ENCODE peak calls at places on chromosomes 7 and 10, in six cellular contexts. Q is A549, W is body of pancreas, N is right lobe of liver, H is Peyer's patch, P is thyroid gland. I is an unnamed sample.

GRCh38 chr7:132771301-132771730 is 195.0 kb upstream of the PLXNA4 start:
- DNase-seq in Q (no peak), W (no peak), N (no peak), H (no peak), P (no peak), I (no peak)

GRCh38 chr7:123797673-123798526 is 47.1 kb upstream of the HYAL4 start:
- DNase-seq in Q (peak), W (no peak), N (no peak), H (no peak), P (no peak), I (no peak)

GRCh38 chr7:155352076-155352752 is 54.5 kb downstream of the INSIG1 start:
- DNase-seq in Q (no peak), W (peak), N (peak), H (peak), P (no peak), I (no peak)

GRCh38 chr10:87761892-87762291 is 56.1 kb downstream of the ATAD1 start:
- DNase-seq in Q (no peak), W (no peak), N (no peak), H (no peak), P (no peak), I (no peak)

GRCh38 chr10:26612151-26612915 is 85.2 kb upstream of the PDSS1 start:
- DNase-seq in Q (no peak), W (no peak), N (no peak), H (no peak), P (no peak), I (no peak)

GRCh38 chr7:100066953-100067352 is 14.6 kb downstream of the ZNF3 start:
- DNase-seq in Q (no peak), W (no peak), N (no peak), H (no peak), P (no peak), I (no peak)

GRCh38 chr10:96092999-96093767 is 36.9 kb upstream of the ZNF518A start:
- DNase-seq in Q (no peak), W (no peak), N (no peak), H (no peak), P (no peak), I (no peak)

GRCh38 chr7:4040031-4040928 is 641.8 kb upstream of the FOXK1 start:
- DNase-seq in Q (no peak), W (no peak), N (no peak), H (no peak), P (no peak), I (no peak)

DNA sequence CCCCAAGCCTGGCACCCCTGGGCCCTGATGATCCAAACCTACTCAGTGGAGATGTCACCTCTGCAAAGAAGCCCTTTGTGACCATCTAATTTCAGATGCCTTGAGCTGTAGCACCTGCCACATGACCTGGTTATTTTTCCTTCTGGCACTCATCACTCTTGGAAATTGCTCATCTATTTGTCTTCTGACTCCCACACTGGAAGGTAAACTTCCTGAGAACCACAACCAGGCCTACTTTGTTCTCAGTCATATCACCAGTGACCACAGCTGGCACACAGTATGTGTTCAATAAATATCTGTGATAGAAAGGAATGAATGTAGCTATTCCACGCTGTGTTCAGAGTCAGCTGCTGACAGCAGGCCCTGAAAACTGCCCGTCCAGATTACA is 97.1 kb downstream of the SH3PXD2A start:
- DNase-seq in Q (peak), W (no peak), N (no peak), H (no peak), P (no peak), I (no peak)
- H3K27ac ChIP-seq in Q (peak), W (peak), N (peak), H (peak), P (no peak), I (no peak)

GRCh38 chr7:150631084-150631824 is 931 bp downstream of the GIMAP6 start:
- DNase-seq in Q (no peak), W (no peak), N (no peak), H (no peak), P (peak), I (no peak)
- TF ChIP-seq POLR2A in Q (no peak), W (peak), N (peak), H (no peak), P (peak), I (no peak)

DNA sequence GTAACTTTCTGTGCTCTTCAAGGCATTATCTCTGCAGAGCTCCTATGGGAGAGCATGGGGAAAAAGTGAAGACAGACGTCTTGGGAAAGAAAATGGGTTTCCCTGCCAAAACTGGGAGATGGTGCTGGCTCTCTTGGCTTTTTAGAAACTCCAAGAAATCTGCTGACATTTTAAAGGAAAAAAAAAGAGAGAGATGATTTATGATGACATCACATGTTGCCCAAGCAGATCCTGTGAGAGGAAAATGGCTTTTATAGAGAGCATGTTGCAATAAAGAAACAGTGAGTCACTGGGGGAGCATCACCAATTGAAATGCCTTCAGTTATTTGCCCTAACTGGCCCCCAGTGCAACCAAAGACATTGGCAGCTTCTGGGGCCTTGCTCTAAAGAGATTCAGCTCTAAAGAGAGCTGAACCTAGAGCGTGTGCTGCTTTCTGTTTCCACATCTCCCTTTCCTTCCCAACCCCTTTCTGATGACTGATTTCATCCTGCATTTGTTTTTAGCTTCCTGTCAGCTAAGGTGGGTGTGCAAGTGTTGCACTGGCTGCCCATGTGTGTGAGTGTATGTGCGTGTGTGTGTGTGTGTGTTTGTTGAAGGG is 37.7 kb downstream of the LRMDA start:
- DNase-seq in Q (peak), W (peak), N (no peak), H (no peak), P (no peak), I (no peak)
- H3K4me3 ChIP-seq in Q (no peak), W (no peak), N (no peak), H (no peak), P (no peak), I (no peak)

GRCh38 chr7:107051376-107051775 is 6.9 kb downstream of the PRKAR2B start:
- DNase-seq in Q (no peak), W (no peak), N (no peak), H (no peak), P (no peak), I (no peak)
- H3K27ac ChIP-seq in Q (no peak), W (no peak), N (no peak), H (peak), P (no peak), I (no peak)

DNA sequence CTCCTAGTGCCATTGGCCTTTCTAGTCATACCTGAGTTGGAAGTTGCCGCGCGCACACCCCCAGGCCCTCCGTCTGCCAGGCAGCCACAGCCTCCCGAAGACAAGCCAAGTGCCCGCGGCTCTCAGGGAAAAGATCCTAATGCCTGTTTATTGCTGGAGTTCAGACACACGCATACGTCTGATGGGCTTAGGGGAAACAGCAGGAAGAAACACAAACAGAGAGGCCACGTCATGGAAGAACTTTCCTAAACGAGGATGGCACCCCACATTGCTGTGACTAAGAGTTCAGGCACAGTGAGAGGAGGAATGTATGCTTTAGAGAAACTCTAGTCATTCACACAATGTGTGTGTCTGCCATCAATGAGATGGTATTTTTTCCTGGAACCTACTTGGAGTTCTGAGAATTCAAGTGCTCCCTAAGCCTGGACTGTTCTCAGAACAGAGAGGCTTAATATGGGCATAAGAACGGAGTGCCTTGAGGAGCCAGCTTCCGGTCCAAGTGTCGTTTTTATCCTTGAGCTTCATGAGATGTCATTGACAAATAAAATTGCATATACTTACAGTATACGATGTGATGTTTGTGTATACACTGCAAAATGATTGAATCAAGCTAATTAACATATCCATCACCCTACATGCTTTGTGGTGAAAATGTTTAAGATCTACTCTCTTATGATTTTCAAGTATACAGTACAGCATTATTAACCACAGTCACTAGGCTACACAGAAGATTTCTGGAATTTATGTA is 11.6 kb upstream of the RBP3 start:
- DNase-seq in Q (no peak), W (no peak), N (no peak), H (no peak), P (no peak), I (no peak)
- TF ChIP-seq POLR2A in Q (no peak), W (no peak), N (no peak), H (no peak), P (no peak), I (no peak)

GRCh38 chr10:75057680-75058079 is 53.8 kb upstream of the SAMD8 start:
- DNase-seq in Q (no peak), W (no peak), N (no peak), H (no peak), P (no peak), I (no peak)

GRCh38 chr10:75061709-75062108 is 49.7 kb upstream of the SAMD8 start:
- DNase-seq in Q (no peak), W (no peak), N (no peak), H (no peak), P (no peak), I (no peak)

GRCh38 chr10:75062900-75063299 is 48.6 kb upstream of the SAMD8 start:
- DNase-seq in Q (no peak), W (no peak), N (no peak), H (no peak), P (no peak), I (no peak)

GRCh38 chr10:75062191-75062849 is 49.1 kb upstream of the SAMD8 start:
- DNase-seq in Q (no peak), W (no peak), N (no peak), H (no peak), P (no peak), I (no peak)

DNA sequence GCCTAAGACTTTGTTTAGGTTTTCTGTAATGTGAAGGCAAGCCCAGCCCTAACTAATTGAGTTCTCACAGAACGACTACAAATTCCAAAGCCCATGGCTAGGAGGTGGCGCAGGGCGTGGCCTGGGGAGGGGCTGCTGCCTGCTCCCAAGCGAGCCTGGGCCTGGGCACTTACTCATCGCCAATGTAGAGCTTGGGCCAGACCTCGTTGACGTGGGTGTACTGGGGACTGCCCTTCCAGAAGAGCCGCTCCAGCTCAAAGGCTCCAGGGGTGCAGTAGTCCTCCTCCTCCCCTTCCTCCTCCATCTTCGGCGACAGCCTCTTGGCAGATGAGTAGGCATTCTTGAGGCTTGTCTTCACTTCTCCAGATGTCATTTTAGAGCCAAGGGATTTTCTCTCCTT is 53.3 kb upstream of the SAMD8 start:
- DNase-seq in Q (no peak), W (no peak), N (no peak), H (no peak), P (no peak), I (no peak)
- H3K4me3 ChIP-seq in Q (no peak), W (no peak), N (no peak), H (no peak), P (no peak), I (no peak)

DNA sequence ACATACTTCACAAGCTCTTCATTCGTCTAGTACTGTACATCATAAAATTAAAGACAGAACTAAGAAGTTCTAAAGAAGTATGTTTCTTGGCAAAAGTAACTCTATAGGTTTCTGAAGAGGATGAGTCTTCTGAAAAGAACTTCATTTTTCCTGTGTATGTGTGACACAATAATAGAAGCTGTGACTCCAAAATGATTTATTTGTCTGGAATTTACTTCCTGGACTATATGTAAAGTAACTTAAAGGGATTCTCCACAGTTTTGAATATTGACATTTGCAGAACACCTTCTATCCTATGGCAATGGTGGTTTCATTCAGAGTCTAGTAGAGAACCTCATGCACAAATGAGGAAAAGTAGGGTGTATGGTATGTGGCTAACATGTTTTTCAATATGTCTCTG is 19.8 kb upstream of the CLDN12 start:
- DNase-seq in Q (no peak), W (no peak), N (no peak), H (no peak), P (no peak), I (no peak)
- H3K27ac ChIP-seq in Q (no peak), W (no peak), N (no peak), H (no peak), P (no peak), I (no peak)

GRCh38 chr10:99927719-99928280 is 81.9 kb downstream of the DNMBP start:
- DNase-seq in Q (no peak), W (no peak), N (no peak), H (no peak), P (no peak), I (no peak)
- TF ChIP-seq POLR2A in Q (no peak), W (peak), N (no peak), H (peak), P (no peak), I (no peak)

GRCh38 chr10:36778600-36778999 is 346.8 kb upstream of the ANKRD30A start:
- DNase-seq in Q (no peak), W (no peak), N (no peak), H (no peak), P (no peak), I (no peak)

GRCh38 chr10:36771725-36772124 is 353.7 kb upstream of the ANKRD30A start:
- DNase-seq in Q (no peak), W (no peak), N (no peak), H (no peak), P (no peak), I (no peak)

GRCh38 chr10:36779238-36779846 is 346.1 kb upstream of the ANKRD30A start:
- DNase-seq in Q (peak), W (peak), N (no peak), H (no peak), P (peak), I (peak)

GRCh38 chr10:36773652-36774051 is 351.7 kb upstream of the ANKRD30A start:
- DNase-seq in Q (no peak), W (no peak), N (no peak), H (no peak), P (no peak), I (no peak)
- H3K4me3 ChIP-seq in Q (no peak), W (no peak), N (no peak), H (no peak), P (no peak), I (no peak)

I was measured in ovary.